ENCODE peak calls at places on chromosomes 1 and 21, in ten cellular contexts. One of them, this sample, is unnamed.

GRCh38 chr1:10899490-10900264 is 103.2 kb upstream of the CASZ1 start:
- DNase-seq in GM12891: no peak
- DNase-seq in EL: no peak
- DNase-seq in SHP77 treated with DMSO at 0.1 percent for 48 hours: no peak
- DNase-seq in ELF-1: peak; percentile 40
- DNase-seq in T-cell: no peak
- DNase-seq in EH: no peak
- DNase-seq in GF-D8: no peak
- DNase-seq in omental fat pad: no peak
- DNase-seq in Panc1: no peak
- DNase-seq in this sample: no peak

GRCh38 chr1:45953934-45954333 is 150.5 kb downstream of the MAST2 start:
- DNase-seq in GF-D8: no peak
- DNase-seq in omental fat pad: no peak
- DNase-seq in Panc1: no peak
- DNase-seq in SHP77 treated with DMSO at 0.1 percent for 48 hours: no peak
- DNase-seq in GM12891: no peak
- DNase-seq in EL: peak; percentile 15
- DNase-seq in EH: peak; percentile 56
- DNase-seq in ELF-1: peak; percentile 66
- DNase-seq in T-cell: no peak
- DNase-seq in this sample: no peak

GRCh38 chr1:109979489-109980091 is 5.0 kb upstream of the AHCYL1 start:
- DNase-seq in Panc1: peak; percentile 52
- DNase-seq in T-cell: no peak
- DNase-seq in omental fat pad: no peak
- DNase-seq in ELF-1: no peak
- DNase-seq in EL: peak; percentile 83
- DNase-seq in GF-D8: no peak
- DNase-seq in GM12891: no peak
- DNase-seq in EH: peak; percentile 76
- DNase-seq in SHP77 treated with DMSO at 0.1 percent for 48 hours: no peak
- DNase-seq in this sample: peak; percentile 50

GRCh38 chr1:109530457-109531204 is 9.0 kb upstream of the GPR61 start:
- DNase-seq in GM12891: no peak
- DNase-seq in ELF-1: no peak
- DNase-seq in GF-D8: no peak
- DNase-seq in T-cell: no peak
- DNase-seq in EL: no peak
- DNase-seq in EH: peak; percentile 18
- DNase-seq in SHP77 treated with DMSO at 0.1 percent for 48 hours: peak; percentile 57
- DNase-seq in omental fat pad: no peak
- DNase-seq in Panc1: no peak
- DNase-seq in this sample: no peak

GRCh38 chr1:228043281-228043845 is 36.6 kb downstream of the WNT3A start:
- DNase-seq in GF-D8: no peak
- DNase-seq in ELF-1: peak; percentile 48
- DNase-seq in SHP77 treated with DMSO at 0.1 percent for 48 hours: no peak
- DNase-seq in omental fat pad: no peak
- DNase-seq in EL: no peak
- DNase-seq in EH: no peak
- DNase-seq in Panc1: no peak
- DNase-seq in GM12891: no peak
- DNase-seq in T-cell: no peak
- DNase-seq in this sample: no peak

GRCh38 chr1:225870883-225871282 is 11.3 kb downstream of the TMEM63A start:
- DNase-seq in EH: no peak
- DNase-seq in SHP77 treated with DMSO at 0.1 percent for 48 hours: peak; percentile 52
- DNase-seq in ELF-1: no peak
- DNase-seq in GF-D8: no peak
- DNase-seq in omental fat pad: no peak
- DNase-seq in Panc1: no peak
- DNase-seq in GM12891: no peak
- DNase-seq in T-cell: no peak
- DNase-seq in EL: no peak
- DNase-seq in this sample: no peak

GRCh38 chr1:20597650-20598049 is 8.8 kb downstream of the CDA start:
- DNase-seq in omental fat pad: no peak
- DNase-seq in ELF-1: no peak
- DNase-seq in T-cell: no peak
- DNase-seq in Panc1: no peak
- DNase-seq in EL: no peak
- DNase-seq in GF-D8: peak; percentile 80
- DNase-seq in SHP77 treated with DMSO at 0.1 percent for 48 hours: no peak
- DNase-seq in EH: no peak
- DNase-seq in GM12891: no peak
- DNase-seq in this sample: no peak

GRCh38 chr21:43824250-43824882 is 35.0 kb downstream of the RRP1 start:
- DNase-seq in GF-D8: no peak
- DNase-seq in GM12891: no peak
- DNase-seq in ELF-1: no peak
- DNase-seq in T-cell: no peak
- DNase-seq in SHP77 treated with DMSO at 0.1 percent for 48 hours: no peak
- DNase-seq in Panc1: no peak
- DNase-seq in EH: peak; percentile 72
- DNase-seq in EL: peak; percentile 46
- DNase-seq in omental fat pad: no peak
- DNase-seq in this sample: peak; percentile 61

GRCh38 chr1:163673076-163673475 is 351.3 kb downstream of the NUF2 start:
- DNase-seq in omental fat pad: no peak
- DNase-seq in Panc1: no peak
- DNase-seq in T-cell: no peak
- DNase-seq in GF-D8: no peak
- DNase-seq in EH: peak; percentile 58
- DNase-seq in GM12891: no peak
- DNase-seq in EL: no peak
- DNase-seq in SHP77 treated with DMSO at 0.1 percent for 48 hours: no peak
- DNase-seq in ELF-1: no peak
- DNase-seq in this sample: no peak

GRCh38 chr21:36072453-36073167 is 2.8 kb downstream of the CBR1 start:
- DNase-seq in GF-D8: no peak
- DNase-seq in GM12891: no peak
- DNase-seq in omental fat pad: no peak
- DNase-seq in ELF-1: no peak
- DNase-seq in EH: no peak
- DNase-seq in Panc1: no peak
- DNase-seq in SHP77 treated with DMSO at 0.1 percent for 48 hours: no peak
- DNase-seq in T-cell: no peak
- DNase-seq in EL: no peak
- DNase-seq in this sample: no peak

GRCh38 chr1:213983589-213984386 is 4.0 kb upstream of the PROX1 start:
- DNase-seq in omental fat pad: no peak
- DNase-seq in GM12891: no peak
- DNase-seq in Panc1: no peak
- DNase-seq in GF-D8: no peak
- DNase-seq in T-cell: no peak
- DNase-seq in ELF-1: peak; percentile 75
- DNase-seq in SHP77 treated with DMSO at 0.1 percent for 48 hours: peak; percentile 34
- DNase-seq in EL: no peak
- DNase-seq in EH: no peak
- DNase-seq in this sample: no peak

GRCh38 chr1:201050515-201051277 is 27.2 kb upstream of the KIF21B start:
- DNase-seq in GF-D8: no peak
- DNase-seq in EH: peak; percentile 64
- DNase-seq in T-cell: no peak
- DNase-seq in ELF-1: no peak
- DNase-seq in GM12891: no peak
- DNase-seq in omental fat pad: no peak
- DNase-seq in Panc1: no peak
- DNase-seq in EL: peak; percentile 31
- DNase-seq in SHP77 treated with DMSO at 0.1 percent for 48 hours: no peak
- DNase-seq in this sample: peak; percentile 24

GRCh38 chr1:61865646-61866220 is 123.5 kb downstream of the PATJ start:
- DNase-seq in EL: no peak
- DNase-seq in omental fat pad: no peak
- DNase-seq in EH: no peak
- DNase-seq in T-cell: no peak
- DNase-seq in Panc1: no peak
- DNase-seq in GF-D8: no peak
- DNase-seq in GM12891: no peak
- DNase-seq in ELF-1: no peak
- DNase-seq in SHP77 treated with DMSO at 0.1 percent for 48 hours: no peak
- DNase-seq in this sample: no peak

GRCh38 chr1:145751491-145752021 is 32.3 kb downstream of the CD160 start:
- DNase-seq in GM12891: no peak
- DNase-seq in SHP77 treated with DMSO at 0.1 percent for 48 hours: no peak
- DNase-seq in omental fat pad: no peak
- DNase-seq in EL: peak; percentile 94
- DNase-seq in T-cell: no peak
- DNase-seq in ELF-1: no peak
- DNase-seq in GF-D8: no peak
- DNase-seq in EH: peak; percentile 99
- DNase-seq in Panc1: no peak
- DNase-seq in this sample: peak; percentile 98

GRCh38 chr1:158329807-158330206 is 1.5 kb downstream of the CD1B start:
- DNase-seq in omental fat pad: no peak
- DNase-seq in EH: no peak
- DNase-seq in Panc1: no peak
- DNase-seq in EL: peak; percentile 3
- DNase-seq in SHP77 treated with DMSO at 0.1 percent for 48 hours: no peak
- DNase-seq in ELF-1: no peak
- DNase-seq in T-cell: no peak
- DNase-seq in GF-D8: no peak
- DNase-seq in GM12891: no peak
- DNase-seq in this sample: no peak

GRCh38 chr1:147924813-147925212 is 3.4 kb upstream of the GPR89B start:
- DNase-seq in EL: no peak
- DNase-seq in ELF-1: no peak
- DNase-seq in Panc1: no peak
- DNase-seq in GM12891: no peak
- DNase-seq in T-cell: no peak
- DNase-seq in SHP77 treated with DMSO at 0.1 percent for 48 hours: no peak
- DNase-seq in EH: no peak
- DNase-seq in GF-D8: no peak
- DNase-seq in omental fat pad: no peak
- DNase-seq in this sample: no peak

GRCh38 chr1:216961516-216961915 is 238.3 kb upstream of the ESRRG start:
- DNase-seq in EL: no peak
- DNase-seq in EH: no peak
- DNase-seq in T-cell: no peak
- DNase-seq in GF-D8: no peak
- DNase-seq in Panc1: no peak
- DNase-seq in omental fat pad: no peak
- DNase-seq in SHP77 treated with DMSO at 0.1 percent for 48 hours: no peak
- DNase-seq in ELF-1: no peak
- DNase-seq in GM12891: no peak
- DNase-seq in this sample: no peak

GRCh38 chr1:19029191-19030085 is 73.0 kb upstream of the IFFO2 start:
- DNase-seq in ELF-1: no peak
- DNase-seq in omental fat pad: no peak
- DNase-seq in SHP77 treated with DMSO at 0.1 percent for 48 hours: no peak
- DNase-seq in GM12891: no peak
- DNase-seq in GF-D8: no peak
- DNase-seq in T-cell: no peak
- DNase-seq in Panc1: no peak
- DNase-seq in EL: no peak
- DNase-seq in EH: no peak
- DNase-seq in this sample: no peak

GRCh38 chr1:206878456-206878855 is 13.0 kb downstream of the IL20 start:
- DNase-seq in EL: no peak
- DNase-seq in SHP77 treated with DMSO at 0.1 percent for 48 hours: no peak
- DNase-seq in T-cell: no peak
- DNase-seq in omental fat pad: no peak
- DNase-seq in EH: no peak
- DNase-seq in Panc1: no peak
- DNase-seq in GF-D8: no peak
- DNase-seq in ELF-1: no peak
- DNase-seq in GM12891: no peak
- DNase-seq in this sample: no peak

GRCh38 chr1:26468911-26469310 is 3.3 kb upstream of the HMGN2 start:
- DNase-seq in EH: no peak
- DNase-seq in ELF-1: peak; percentile 53
- DNase-seq in EL: no peak
- DNase-seq in T-cell: no peak
- DNase-seq in GM12891: no peak
- DNase-seq in omental fat pad: no peak
- DNase-seq in Panc1: no peak
- DNase-seq in SHP77 treated with DMSO at 0.1 percent for 48 hours: no peak
- DNase-seq in GF-D8: no peak
- DNase-seq in this sample: no peak

GRCh38 chr1:111139234-111139955 is 498 bp downstream of the DRAM2 start:
- DNase-seq in EH: peak; percentile 67
- DNase-seq in ELF-1: peak; percentile 77
- DNase-seq in GM12891: peak; percentile 37
- DNase-seq in omental fat pad: no peak
- DNase-seq in SHP77 treated with DMSO at 0.1 percent for 48 hours: peak; percentile 32
- DNase-seq in EL: peak; percentile 68
- DNase-seq in GF-D8: peak; percentile 61
- DNase-seq in Panc1: no peak
- DNase-seq in T-cell: peak; percentile 19
- DNase-seq in this sample: peak; percentile 38

GRCh38 chr1:28329395-28330153 is 734 bp downstream of the MED18 start:
- DNase-seq in ELF-1: peak; percentile 64
- DNase-seq in Panc1: no peak
- DNase-seq in T-cell: no peak
- DNase-seq in GM12891: no peak
- DNase-seq in SHP77 treated with DMSO at 0.1 percent for 48 hours: no peak
- DNase-seq in EL: peak; percentile 49
- DNase-seq in EH: peak; percentile 39
- DNase-seq in GF-D8: no peak
- DNase-seq in omental fat pad: no peak
- DNase-seq in this sample: peak; percentile 25

GRCh38 chr1:112544011-112544688 is 35.4 kb downstream of the WNT2B start:
- DNase-seq in SHP77 treated with DMSO at 0.1 percent for 48 hours: no peak
- DNase-seq in T-cell: no peak
- DNase-seq in EH: peak; percentile 95
- DNase-seq in omental fat pad: no peak
- DNase-seq in Panc1: peak; percentile 77
- DNase-seq in ELF-1: no peak
- DNase-seq in EL: peak; percentile 93
- DNase-seq in GM12891: no peak
- DNase-seq in GF-D8: no peak
- DNase-seq in this sample: peak; percentile 87

GRCh38 chr1:21638531-21639341 is 30.4 kb downstream of the RAP1GAP start:
- DNase-seq in T-cell: no peak
- DNase-seq in SHP77 treated with DMSO at 0.1 percent for 48 hours: peak; percentile 42
- DNase-seq in Panc1: peak; percentile 57
- DNase-seq in ELF-1: no peak
- DNase-seq in omental fat pad: no peak
- DNase-seq in GM12891: no peak
- DNase-seq in EH: peak; percentile 36
- DNase-seq in EL: peak; percentile 41
- DNase-seq in GF-D8: peak; percentile 7
- DNase-seq in this sample: peak; percentile 47